ENCODE peak calls at places on chromosome 4, in six cellular contexts. X is H9, A is IMR-90, U is trophoblast cell, M is neuronal stem cell, Q is H1. Y is an unnamed sample.

GRCh38 chr4:6910340-6910959 is 824 bp downstream of the TBC1D14 start:
- DNase-seq in U (no peak), X (no peak), M (no peak), Q (no peak), A (no peak), Y (peak; percentile 58)

GRCh38 chr4:111698361-111698760 is 446.9 kb upstream of the FAM241A start:
- DNase-seq in M (no peak), U (no peak), A (no peak), X (no peak), Q (no peak), Y (no peak)

GRCh38 chr4:7183161-7183560 is 9.2 kb upstream of the SORCS2 start:
- DNase-seq in M (no peak), A (no peak), U (no peak), X (peak; percentile 8), Q (no peak), Y (no peak)

GRCh38 chr4:3721186-3721585 is 45.0 kb upstream of the ADRA2C start:
- DNase-seq in X (no peak), U (no peak), A (no peak), Q (no peak), M (no peak), Y (no peak)

GRCh38 chr4:127917151-127917550 is 36.5 kb downstream of the PLK4 start:
- DNase-seq in U (no peak), A (no peak), X (no peak), Q (no peak), M (no peak), Y (no peak)

GRCh38 chr4:56909083-56909981 is 1.6 kb downstream of the REST start:
- DNase-seq in Q (no peak), M (peak; percentile 58), X (peak; percentile 46), A (peak; percentile 52), U (peak; percentile 52), Y (peak; percentile 75)

GRCh38 chr4:173486714-173487392 is 43.2 kb downstream of the HAND2 start:
- DNase-seq in X (no peak), Q (no peak), U (no peak), A (no peak), M (no peak), Y (peak; percentile 65)

GRCh38 chr4:140697709-140698560 is 58.2 kb downstream of the TBC1D9 start:
- DNase-seq in M (no peak), Q (no peak), U (no peak), A (no peak), X (no peak), Y (no peak)

GRCh38 chr4:148017801-148018200 is 285.9 kb downstream of the ARHGAP10 start:
- DNase-seq in X (no peak), U (no peak), Q (no peak), A (no peak), M (no peak), Y (peak; percentile 52)

GRCh38 chr4:113181289-113182007 is 132.0 kb downstream of the ANK2 start:
- DNase-seq in M (no peak), X (no peak), U (no peak), A (no peak), Q (no peak), Y (no peak)

GRCh38 chr4:105683038-105683437 is 25.5 kb downstream of the INTS12 start:
- DNase-seq in U (no peak), M (no peak), A (no peak), X (no peak), Q (no peak), Y (no peak)

GRCh38 chr4:176534566-176534965 is 214.8 kb downstream of the SPCS3 start:
- DNase-seq in M (no peak), A (peak; percentile 95), Q (no peak), X (no peak), U (no peak), Y (peak; percentile 24)

GRCh38 chr4:31290836-31291235 is 570.7 kb downstream of the PCDH7 start:
- DNase-seq in M (no peak), A (no peak), U (no peak), Q (peak; percentile 3), X (peak; percentile 63), Y (peak; percentile 19)

GRCh38 chr4:37726666-37727065 is 40.5 kb upstream of the RELL1 start:
- DNase-seq in A (peak; percentile 48), X (no peak), M (no peak), U (no peak), Q (no peak), Y (no peak)

GRCh38 chr4:94566420-94566819 is 114.7 kb downstream of the PDLIM5 start:
- DNase-seq in X (no peak), M (no peak), A (no peak), U (no peak), Q (no peak), Y (no peak)

GRCh38 chr4:180635276-180635675 is 1607.9 kb upstream of the TENM3 start:
- DNase-seq in A (no peak), M (no peak), X (peak; percentile 32), Q (no peak), U (no peak), Y (no peak)

GRCh38 chr4:25060586-25061340 is 30.0 kb upstream of the LGI2 start:
- DNase-seq in U (no peak), Q (no peak), M (no peak), A (no peak), X (no peak), Y (no peak)

GRCh38 chr4:22460266-22460665 is 55.6 kb downstream of the ADGRA3 start:
- DNase-seq in M (no peak), A (no peak), Q (no peak), X (no peak), U (no peak), Y (no peak)

DNA sequence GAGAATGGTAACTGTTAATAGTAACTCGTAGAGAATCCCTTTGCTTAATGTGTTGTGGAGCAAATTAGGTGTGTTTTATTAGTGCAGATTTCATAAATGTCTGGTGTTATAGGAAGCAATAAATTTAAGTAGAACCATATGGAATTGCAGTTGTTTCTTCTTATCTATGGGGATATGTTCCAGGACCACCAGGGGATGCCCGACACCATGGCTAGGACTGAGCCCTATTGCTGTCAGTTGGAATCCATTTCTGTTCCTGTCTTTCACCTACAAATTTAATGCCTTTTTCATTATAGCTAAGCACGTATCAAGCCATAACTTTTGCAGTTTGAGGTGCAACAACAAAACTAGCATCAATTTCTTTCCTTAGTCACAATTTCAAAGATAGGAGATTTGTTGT is 72.5 kb downstream of the DDIT4L start:
- DNase-seq in U (no peak), A (no peak), M (no peak), Q (no peak), X (no peak), Y (no peak)
- H3K4ac ChIP-seq in U (no peak overlapping the region), A (no peak overlapping the region), M (no peak overlapping the region), Q (no peak overlapping the region), X (no peak overlapping the region), Y (no peak overlapping the region)

GRCh38 chr4:187608001-187608421 is 387.6 kb upstream of the ZFP42 start:
- DNase-seq in M (no peak), A (peak; percentile 93), U (no peak), Q (no peak), X (no peak), Y (peak; percentile 11)

GRCh38 chr4:187613089-187613839 is 382.3 kb upstream of the ZFP42 start:
- DNase-seq in M (no peak), U (no peak), A (no peak), Q (no peak), X (no peak), Y (no peak)

GRCh38 chr4:187617117-187617516 is 378.5 kb upstream of the ZFP42 start:
- DNase-seq in X (no peak), M (no peak), U (no peak), Q (no peak), A (peak; percentile 23), Y (peak; percentile 23)

GRCh38 chr4:187615972-187616371 is 379.6 kb upstream of the ZFP42 start:
- DNase-seq in X (no peak), A (no peak), Q (no peak), M (no peak), U (no peak), Y (no peak)

GRCh38 chr4:187612211-187612780 is 383.3 kb upstream of the ZFP42 start:
- DNase-seq in X (no peak), Q (no peak), A (peak; percentile 22), M (no peak), U (no peak), Y (peak; percentile 50)
- H3K4me2 ChIP-seq in X (no peak overlapping the region), Q (no peak overlapping the region), A (peak overlapping the region; percentile 34), M (no peak overlapping the region), U (no peak overlapping the region), Y (no peak overlapping the region)

DNA sequence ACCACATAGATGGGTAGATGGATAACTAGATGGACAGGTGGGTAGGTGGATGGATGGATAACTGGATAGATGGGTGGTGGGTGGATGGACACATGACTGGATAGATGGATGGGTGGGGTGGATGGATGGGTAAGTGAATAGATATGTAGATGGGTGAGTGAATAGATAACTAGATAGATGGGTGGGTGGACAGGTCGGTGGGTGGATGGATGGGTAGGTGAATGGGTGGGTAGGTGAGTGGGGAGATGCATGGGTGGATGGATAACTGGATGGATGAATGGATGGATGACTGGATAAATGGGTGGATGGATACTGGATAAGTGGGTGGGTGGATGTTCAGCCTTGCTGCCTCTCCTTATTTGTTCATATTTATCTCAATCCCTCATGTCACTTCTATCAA is 52.1 kb upstream of the MTNR1A start:
- DNase-seq in X (no peak), U (no peak), A (no peak), Q (no peak), M (no peak), Y (no peak)
- H3K23ac ChIP-seq in X (no peak overlapping the region), U (no peak overlapping the region), A (no peak overlapping the region), Q (no peak overlapping the region), M (no peak overlapping the region), Y (no peak overlapping the region)

GRCh38 chr4:1682860-1683259 is 1.3 kb downstream of the FAM53A start:
- DNase-seq in Q (no peak), A (no peak), X (no peak), M (no peak), U (no peak), Y (no peak)

GRCh38 chr4:1685604-1686150 is 1.6 kb upstream of the FAM53A start:
- DNase-seq in X (no peak), M (no peak), U (no peak), Q (no peak), A (no peak), Y (no peak)

GRCh38 chr4:1684756-1685603 is 867 bp upstream of the FAM53A start:
- DNase-seq in Q (no peak), M (no peak), U (no peak), A (no peak), X (no peak), Y (no peak)

GRCh38 chr4:1683371-1683902 is 676 bp downstream of the FAM53A start:
- DNase-seq in M (peak; percentile 18), X (peak; percentile 45), A (peak; percentile 88), Q (no peak), U (peak; percentile 28), Y (peak; percentile 55)

DNA sequence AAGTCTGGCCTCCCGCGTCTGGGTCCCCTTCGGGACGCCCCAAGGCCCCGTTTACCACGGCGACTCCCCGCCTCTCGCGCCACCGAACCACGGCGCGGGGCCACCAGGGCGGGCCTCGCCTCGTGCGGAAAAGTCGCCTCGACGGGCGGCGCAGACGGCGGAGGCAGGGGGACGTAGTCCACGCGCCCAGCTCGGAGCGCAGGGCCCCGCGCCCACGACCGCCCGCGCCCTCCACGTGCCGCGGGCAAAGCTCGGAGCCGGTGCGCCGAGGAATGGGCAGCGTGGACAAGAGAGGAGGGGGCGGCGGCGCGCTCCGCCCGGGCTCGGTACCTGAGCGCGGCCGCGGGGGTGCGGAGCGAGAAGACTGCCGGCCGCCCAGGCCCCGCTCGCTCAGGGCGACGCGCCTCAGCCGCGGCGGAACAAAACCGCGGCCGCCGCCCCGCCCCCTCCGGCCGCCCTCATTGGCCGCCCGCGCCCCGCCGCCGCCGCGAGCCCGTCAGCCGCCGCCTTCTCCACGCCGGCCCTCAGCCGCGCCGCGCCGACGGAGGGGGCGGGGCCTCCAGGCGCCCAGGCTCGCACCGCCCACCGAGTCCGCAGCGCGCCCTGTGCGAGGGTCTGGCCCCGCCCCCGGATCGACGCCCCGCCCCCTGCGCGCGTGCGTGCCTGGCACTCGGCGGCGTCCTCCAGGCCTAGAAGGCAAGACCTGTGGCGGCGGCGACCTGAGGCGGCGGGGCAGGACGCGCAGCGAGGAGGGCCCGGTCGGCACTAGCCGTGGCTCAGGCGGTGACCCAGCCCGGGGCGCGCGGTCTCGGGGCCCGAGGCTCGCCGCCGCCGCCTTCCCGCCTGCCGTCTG is at the start of gene FAM53A:
- DNase-seq in X (peak; percentile 93), M (peak; percentile 85), A (peak; percentile 78), Q (peak; percentile 38), U (peak; percentile 59), Y (peak; percentile 85)
- H3K4ac ChIP-seq in X (no peak within 1 kb of the TSS), M (peak within 1 kb of the TSS; percentile 77), A (peak within 1 kb of the TSS; percentile 80), Q (no peak within 1 kb of the TSS), U (no peak within 1 kb of the TSS), Y (no peak within 1 kb of the TSS)

Y was measured in mesendoderm.